ENCODE peak calls at places on chromosomes 13 and 19, in nine cellular contexts. N is epithelial cell of esophagus; P is choroid plexus epithelial cell; Z is AG08395; G is progenitor cell of endocrine pancreas; V is nephron progenitor cell; R is effector CD4-positive, alpha-beta T cell; J is NB4; U is caudate nucleus. W is an unnamed sample.
A peak's percentile ranks its signal among the peaks of the same experiment; 100 is the strongest.

GRCh38 chr13:22143671-22144070 is 472.8 kb downstream of the FGF9 start:
- DNase-seq in G (no peak), N (peak; percentile 16), U (no peak), P (no peak), J (no peak), V (no peak), R (no peak), Z (no peak), W (no peak)

GRCh38 chr13:86446311-86446710 is 647.1 kb upstream of the SLITRK6 start:
- DNase-seq in P (peak; percentile 96), Z (no peak), V (peak; percentile 8), J (no peak), N (peak; percentile 31), R (no peak), G (no peak), U (no peak), W (no peak)

GRCh38 chr19:42433503-42434260 is 6.5 kb upstream of the LIPE start:
- DNase-seq in N (peak; percentile 63), V (peak; percentile 86), J (peak; percentile 54), G (peak; percentile 52), P (peak; percentile 63), R (peak; percentile 57), Z (peak; percentile 31), U (no peak), W (peak; percentile 40)

GRCh38 chr19:14473073-14473790 is 1.9 kb downstream of the PTGER1 start:
- DNase-seq in N (peak; percentile 17), G (no peak), P (no peak), U (no peak), R (no peak), V (no peak), J (no peak), Z (no peak), W (no peak)

GRCh38 chr19:40907968-40908735 is 26.1 kb upstream of the CYP2A7 start:
- DNase-seq in Z (no peak), G (no peak), U (no peak), N (no peak), V (peak; percentile 34), R (peak; percentile 27), P (no peak), J (no peak), W (peak; percentile 4)

GRCh38 chr19:42132030-42132628 is at the start of gene POU2F2:
- DNase-seq in P (no peak), N (peak; percentile 44), R (peak; percentile 85), Z (no peak), V (no peak), G (no peak), U (no peak), J (peak; percentile 67), W (peak; percentile 81)

GRCh38 chr19:45446295-45446694 is 21.5 kb upstream of the FOSB start:
- DNase-seq in J (peak; percentile 56), G (no peak), U (no peak), P (peak; percentile 71), N (peak; percentile 56), R (no peak), V (no peak), Z (no peak), W (no peak)

GRCh38 chr13:30044932-30045331 is 194.5 kb upstream of the UBL3 start:
- DNase-seq in G (no peak), V (no peak), P (no peak), U (no peak), N (peak; percentile 84), R (no peak), Z (no peak), J (no peak), W (no peak)

GRCh38 chr13:42762251-42762650 is 19.1 kb upstream of the FAM216B start:
- DNase-seq in Z (no peak), U (no peak), V (no peak), G (no peak), N (peak; percentile 86), J (no peak), P (peak; percentile 77), R (no peak), W (no peak)